ENCODE peak calls at places on chromosomes 4 and X, in five cellular contexts. S, P, W, B and C are unnamed samples.

GRCh38 chr4:113790478-113790877 is 28.9 kb upstream of the CAMK2D start:
- DNase-seq in B (no peak), P (no peak), W (no peak), S (no peak), C (no peak)

GRCh38 chrX:113260474-113260873 is 419.8 kb upstream of the AMOT start:
- DNase-seq in W (no peak), S (no peak), B (no peak), P (no peak), C (no peak)

GRCh38 chr4:3679851-3680311 is 86.3 kb upstream of the ADRA2C start:
- DNase-seq in P (no peak), W (no peak), S (no peak), B (no peak), C (no peak)

GRCh38 chr4:121307441-121308327 is 73.1 kb downstream of the QRFPR start:
- DNase-seq in S (no peak), P (no peak), W (peak; percentile 72), B (no peak), C (no peak)

GRCh38 chrX:108122748-108123147 is 31.2 kb downstream of the ATG4A start:
- DNase-seq in S (no peak), W (no peak), B (no peak), P (no peak), C (no peak)

GRCh38 chr4:86720508-86721068 is 126.5 kb downstream of the PTPN13 start:
- DNase-seq in B (no peak), P (no peak), W (no peak), S (no peak), C (no peak)

GRCh38 chr4:88341227-88342192 is 37.1 kb upstream of the HERC6 start:
- DNase-seq in P (no peak), B (peak; percentile 66), S (no peak), W (peak; percentile 72), C (no peak)

GRCh38 chrX:48468693-48469691 is 1.1 kb downstream of the SLC38A5 start:
- DNase-seq in S (no peak), W (no peak), B (peak; percentile 36), P (no peak), C (no peak)

GRCh38 chrX:106959897-106960296 is 39.7 kb downstream of the CLDN2 start:
- DNase-seq in W (peak; percentile 50), P (no peak), S (no peak), B (no peak), C (no peak)

GRCh38 chr4:79623125-79623905 is 215.3 kb upstream of the GK2 start:
- DNase-seq in B (no peak), P (no peak), S (peak; percentile 24), W (no peak), C (no peak)

GRCh38 chrX:19097553-19097952 is 24.7 kb downstream of the ADGRG2 start:
- DNase-seq in S (no peak), P (peak; percentile 43), B (no peak), W (no peak), C (no peak)

GRCh38 chr4:119598521-119598920 is 30.1 kb downstream of the PDE5A start:
- DNase-seq in B (no peak), S (no peak), W (no peak), P (no peak), C (no peak)

GRCh38 chr4:156346959-156347385 is 393.3 kb upstream of the CTSO start:
- DNase-seq in P (no peak), B (no peak), S (no peak), W (no peak), C (no peak)

GRCh38 chrX:10631416-10632145 is 11.2 kb upstream of the MID1 start:
- DNase-seq in W (no peak), B (no peak), S (no peak), P (no peak), C (no peak)

GRCh38 chrX:153650959-153651358 is 4.0 kb downstream of the DUSP9 start:
- DNase-seq in P (no peak), W (no peak), B (no peak), S (no peak), C (no peak)

GRCh38 chr4:20074450-20074849 is 177.3 kb upstream of the SLIT2 start:
- DNase-seq in B (no peak), W (peak; percentile 7), P (no peak), S (no peak), C (no peak)

GRCh38 chrX:1581132-1581531 is 10.3 kb upstream of the AKAP17A start:
- DNase-seq in P (peak; percentile 58), W (no peak), B (no peak), S (peak; percentile 73), C (no peak)

GRCh38 chrX:85815203-85815751 is 232.1 kb downstream of the CHM start:
- DNase-seq in W (no peak), P (no peak), S (no peak), B (no peak), C (no peak)

GRCh38 chrX:47321386-47321785 is 49.0 kb upstream of the ZNF157 start:
- DNase-seq in B (peak; percentile 80), P (no peak), W (peak; percentile 85), S (peak; percentile 19), C (no peak)

GRCh38 chrX:81174286-81174685 is 27.4 kb downstream of the HMGN5 start:
- DNase-seq in B (no peak), P (no peak), W (peak; percentile 12), S (no peak), C (no peak)

GRCh38 chr4:86831262-86832090 is 17.7 kb downstream of the SLC10A6 start:
- DNase-seq in B (peak; percentile 65), W (peak; percentile 39), P (no peak), S (no peak), C (no peak)

GRCh38 chr4:140871368-140871767 is 115.2 kb upstream of the TBC1D9 start:
- DNase-seq in B (no peak), S (no peak), P (no peak), W (no peak), C (no peak)

GRCh38 chr4:63619771-63620170 is 789.5 kb downstream of the TECRL start:
- DNase-seq in W (no peak), S (no peak), P (no peak), B (no peak), C (no peak)

GRCh38 chr4:154009191-154009590 is 220.3 kb upstream of the SFRP2 start:
- DNase-seq in W (no peak), B (no peak), S (no peak), P (no peak), C (no peak)

GRCh38 chr4:74975082-74975481 is 42.2 kb downstream of the PARM1 start:
- DNase-seq in B (no peak), W (no peak), P (no peak), S (no peak), C (no peak)

GRCh38 chrX:48958635-48959094 is 1.3 kb upstream of the OTUD5 start:
- DNase-seq in S (no peak), W (peak; percentile 65), P (peak; percentile 32), B (peak; percentile 52), C (no peak)

DNA sequence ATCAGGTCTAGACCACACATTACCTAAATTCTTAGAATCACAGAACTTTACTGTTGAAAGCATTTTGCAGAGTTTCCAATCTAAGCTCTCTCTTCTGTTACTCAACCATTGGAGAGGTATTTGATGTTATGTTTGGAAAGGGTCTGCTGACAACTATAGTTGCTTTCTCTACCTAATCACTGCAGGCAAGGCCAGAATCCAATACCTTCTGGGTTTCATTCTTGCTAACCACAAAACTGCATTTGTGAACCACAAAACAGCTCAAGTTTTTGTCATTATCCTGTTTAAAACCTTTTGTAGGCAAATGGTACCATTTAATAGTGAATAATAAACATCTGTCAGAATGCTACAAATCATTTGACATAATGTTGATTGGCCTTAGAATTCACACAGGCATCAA is 380.1 kb downstream of the GASK1B start:
- DNase-seq in W (no peak), B (no peak), P (no peak), S (no peak), C (no peak)
- H3K4me1 ChIP-seq in W (no peaks in the 10 kb centered on the region), B (no peaks in the 10 kb centered on the region), P (no peaks in the 10 kb centered on the region), S (no peaks in the 10 kb centered on the region), C (no peaks in the 10 kb centered on the region)

GRCh38 chrX:5458300-5458699 is 770.4 kb downstream of the NLGN4X start:
- DNase-seq in S (no peak), P (no peak), B (no peak), W (peak; percentile 16), C (no peak)
- TF ChIP-seq CTCF in S (no peak), P (no peak), B (no peak), W (peak; percentile 34), C (no peak)

GRCh38 chr4:51859476-51860032 is 16.6 kb downstream of the DCUN1D4 start:
- DNase-seq in W (no peak), B (no peak), S (no peak), P (no peak), C (no peak)

GRCh38 chr4:51865717-51866116 is 22.8 kb downstream of the DCUN1D4 start:
- DNase-seq in B (no peak), P (no peak), S (no peak), W (no peak), C (no peak)

GRCh38 chr4:51862199-51862598 is 19.2 kb downstream of the DCUN1D4 start:
- DNase-seq in B (no peak), S (no peak), W (no peak), P (no peak), C (no peak)

GRCh38 chr4:51866835-51867234 is 23.9 kb downstream of the DCUN1D4 start:
- DNase-seq in B (no peak), S (no peak), P (no peak), W (no peak), C (no peak)

GRCh38 chr4:51862781-51863180 is 19.8 kb downstream of the DCUN1D4 start:
- DNase-seq in S (no peak), P (no peak), W (no peak), B (no peak), C (no peak)
- H3K27ac ChIP-seq in S (no peak overlapping the region), P (no peak overlapping the region), W (no peak overlapping the region), B (no peak overlapping the region), C (no peak overlapping the region)

DNA sequence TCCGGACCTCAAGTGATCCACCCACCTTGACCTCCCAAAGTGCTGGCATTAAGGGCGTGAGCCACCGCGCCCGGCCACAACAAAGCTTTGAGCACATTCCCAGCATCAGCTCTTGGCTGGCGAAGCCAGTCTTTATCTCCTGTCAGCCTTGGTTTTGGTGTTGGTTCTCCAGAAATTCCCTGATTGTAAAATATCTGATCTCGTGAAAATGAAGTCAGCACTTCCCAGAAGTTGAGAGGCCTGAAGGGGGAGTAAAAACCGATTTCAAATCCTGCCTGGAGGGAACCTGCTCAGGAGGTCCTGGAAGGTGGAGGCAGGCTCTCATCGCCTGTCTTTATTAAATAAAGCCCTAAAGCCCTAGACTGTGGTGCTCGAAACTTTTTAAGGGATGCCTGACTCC is 33.6 kb downstream of the PTTG2 start:
- DNase-seq in W (no peak), P (no peak), B (no peak), S (no peak), C (no peak)
- H3K4me1 ChIP-seq in W (peaks cover 16% of the 10 kb centered on the region), P (peaks cover 57% of the 10 kb centered on the region), B (peaks cover 23% of the 10 kb centered on the region), S (peaks cover 8% of the 10 kb centered on the region), C (no peaks in the 10 kb centered on the region)

DNA sequence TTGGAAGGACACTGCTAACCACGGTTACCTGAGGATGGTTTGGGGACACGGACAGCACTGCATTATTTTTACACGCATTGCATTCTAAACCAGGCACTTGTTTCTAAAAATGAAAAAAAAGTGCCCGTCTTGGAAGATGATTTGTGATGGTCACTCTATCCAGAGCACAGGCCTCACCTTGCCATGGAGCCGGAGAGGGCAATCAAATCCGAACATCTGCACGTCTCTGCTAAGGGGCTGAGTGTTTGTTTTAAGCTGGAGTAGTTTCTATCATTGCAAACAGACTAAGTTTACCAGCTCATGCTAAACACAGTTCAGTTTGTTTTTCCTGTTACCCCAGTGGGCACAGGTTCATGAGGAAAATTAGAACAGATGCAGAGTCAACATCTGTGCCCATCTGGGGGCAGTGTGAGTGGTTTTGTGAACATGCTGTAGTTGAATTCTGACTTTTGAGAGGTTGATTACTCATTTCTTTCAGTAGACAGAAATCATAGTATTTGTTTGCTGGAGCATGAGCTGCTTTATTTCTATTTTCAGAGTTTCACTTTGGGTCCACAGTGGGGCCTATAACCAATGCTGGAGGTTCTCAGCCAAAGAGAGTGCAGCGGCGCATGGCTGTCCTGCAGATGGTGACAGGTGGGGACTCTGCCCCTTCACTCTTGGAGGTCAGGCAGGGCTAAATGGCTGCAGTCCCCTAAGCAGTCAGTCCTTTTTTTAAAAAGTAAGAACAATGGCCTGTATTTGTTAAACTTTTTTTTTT is 65.4 kb upstream of the ENPP6 start:
- DNase-seq in S (peak; percentile 1), W (no peak), P (no peak), B (no peak), C (no peak)
- TF ChIP-seq CTCF in S (no peak), W (no peak), P (no peak), B (no peak), C (no peak)